ENCODE peak calls at places on chromosomes 4 and X, in eight cellular contexts. P, A, T, L, D, O, C and Y are unnamed samples.

GRCh38 chr4:3572363-3572762 is 40.1 kb upstream of the LRPAP1 start:
- DNase-seq in P (no peak), A (no peak), T (no peak), L (no peak), D (no peak), O (no peak), C (no peak), Y (no peak)

GRCh38 chrX:54359408-54359807 is 1.6 kb upstream of the WNK3 start:
- DNase-seq in P (no peak), A (no peak), T (no peak), L (no peak), D (no peak), O (no peak), C (no peak), Y (no peak)

GRCh38 chrX:32877592-32877991 is 333.8 kb downstream of the DMD start:
- DNase-seq in P (no peak), A (no peak), T (peak), L (no peak), D (no peak), O (peak), C (no peak), Y (no peak)

GRCh38 chr4:122827258-122827887 is 742 bp downstream of the FGF2 start:
- DNase-seq in P (peak), A (peak), T (no peak), L (peak), D (peak), O (peak), C (no peak), Y (no peak)

GRCh38 chr4:140213736-140214135 is 59.8 kb upstream of the MAML3 start:
- DNase-seq in P (no peak), A (no peak), T (peak), L (no peak), D (no peak), O (peak), C (no peak), Y (no peak)

GRCh38 chr4:26410385-26411293 is 79.6 kb downstream of the CCKAR start:
- DNase-seq in P (peak), A (peak), T (peak), L (peak), D (no peak), O (peak), C (no peak), Y (no peak)

GRCh38 chr4:158176108-158176507 is 3.3 kb upstream of the GASK1B start:
- DNase-seq in P (peak), A (no peak), T (peak), L (no peak), D (no peak), O (peak), C (no peak), Y (no peak)

GRCh38 chrX:149504226-149504914 is 736 bp downstream of the IDS start:
- DNase-seq in P (no peak), A (peak), T (no peak), L (peak), D (peak), O (peak), C (peak), Y (no peak)

GRCh38 chrX:37910186-37910585 is 62.8 kb upstream of the DYNLT3 start:
- DNase-seq in P (no peak), A (no peak), T (no peak), L (no peak), D (no peak), O (no peak), C (no peak), Y (no peak)

GRCh38 chr4:139030614-139031235 is 15.1 kb downstream of the NOCT start:
- DNase-seq in P (peak), A (peak), T (peak), L (peak), D (peak), O (peak), C (peak), Y (peak)

GRCh38 chr4:55554453-55555030 is 7.8 kb upstream of the CLOCK start:
- DNase-seq in P (peak), A (no peak), T (peak), L (peak), D (no peak), O (peak), C (no peak), Y (no peak)

GRCh38 chr4:76305033-76305687 is 1.4 kb upstream of the STBD1 start:
- DNase-seq in P (no peak), A (no peak), T (no peak), L (peak), D (no peak), O (no peak), C (no peak), Y (no peak)

GRCh38 chr4:8023696-8024033 is 84.0 kb upstream of the AFAP1 start:
- DNase-seq in P (no peak), A (no peak), T (no peak), L (no peak), D (no peak), O (no peak), C (no peak), Y (no peak)

GRCh38 chr4:8820178-8821102 is 51.2 kb downstream of the HMX1 start:
- DNase-seq in P (no peak), A (no peak), T (no peak), L (no peak), D (peak), O (no peak), C (no peak), Y (no peak)

GRCh38 chr4:6183740-6184139 is 16.6 kb downstream of the JAKMIP1 start:
- DNase-seq in P (no peak), A (no peak), T (no peak), L (peak), D (no peak), O (no peak), C (no peak), Y (no peak)

GRCh38 chrX:3159995-3160715 is 118.9 kb downstream of the ARSF start:
- DNase-seq in P (no peak), A (no peak), T (no peak), L (no peak), D (no peak), O (no peak), C (no peak), Y (no peak)

GRCh38 chr4:164383187-164384181 is 370.4 kb upstream of the SMIM31 start:
- DNase-seq in P (no peak), A (no peak), T (peak), L (no peak), D (no peak), O (no peak), C (no peak), Y (no peak)

GRCh38 chr4:106746451-106746850 is 289.7 kb downstream of the DKK2 start:
- DNase-seq in P (peak), A (no peak), T (peak), L (no peak), D (no peak), O (no peak), C (no peak), Y (no peak)

GRCh38 chr4:83504974-83505373 is 20.1 kb upstream of the ABRAXAS1 start:
- DNase-seq in P (no peak), A (no peak), T (no peak), L (no peak), D (no peak), O (no peak), C (no peak), Y (no peak)

GRCh38 chr4:40829586-40829985 is 79.8 kb downstream of the NSUN7 start:
- DNase-seq in P (no peak), A (no peak), T (no peak), L (no peak), D (no peak), O (no peak), C (no peak), Y (no peak)

GRCh38 chr4:139564502-139564901 is 8.5 kb upstream of the SETD7 start:
- DNase-seq in P (no peak), A (no peak), T (no peak), L (no peak), D (no peak), O (no peak), C (no peak), Y (no peak)

GRCh38 chr4:153940916-153941315 is 152.0 kb upstream of the SFRP2 start:
- DNase-seq in P (no peak), A (no peak), T (no peak), L (no peak), D (no peak), O (no peak), C (no peak), Y (no peak)

GRCh38 chr4:81663368-81663767 is 191.7 kb upstream of the RASGEF1B start:
- DNase-seq in P (no peak), A (no peak), T (no peak), L (no peak), D (no peak), O (no peak), C (no peak), Y (no peak)

GRCh38 chrX:130100180-130100579 is 10.1 kb downstream of the ELF4 start:
- DNase-seq in P (peak), A (no peak), T (no peak), L (no peak), D (peak), O (no peak), C (peak), Y (no peak)

GRCh38 chr4:128986019-128986418 is 107.3 kb downstream of the SCLT1 start:
- DNase-seq in P (no peak), A (no peak), T (no peak), L (no peak), D (no peak), O (no peak), C (no peak), Y (no peak)

GRCh38 chr4:55169352-55169959 is 44.1 kb upstream of the KDR start:
- DNase-seq in P (no peak), A (no peak), T (peak), L (no peak), D (no peak), O (peak), C (peak), Y (no peak)

GRCh38 chr4:186192068-186192751 is 843 bp downstream of the CYP4V2 start:
- DNase-seq in P (peak), A (no peak), T (peak), L (peak), D (peak), O (peak), C (peak), Y (no peak)

GRCh38 chrX:114344756-114345155 is 239.1 kb upstream of the HTR2C start:
- DNase-seq in P (peak), A (no peak), T (peak), L (peak), D (no peak), O (peak), C (no peak), Y (no peak)